ENCODE peak calls at places on chromosomes 11 and 22, in six cellular contexts. P is breast epithelium; B is dorsolateral prefrontal cortex; F is CD8-positive, alpha-beta T cell; G is AG10803; S is NB4. H is an unnamed sample.

GRCh38 chr11:83364500-83365059 is 78.4 kb upstream of the CCDC90B start:
- DNase-seq in P (no peak), B (no peak), F (no peak), G (no peak), S (no peak), H (no peak)

GRCh38 chr11:8839957-8840945 is 70.7 kb upstream of the AKIP1 start:
- DNase-seq in P (no peak), B (no peak), F (no peak), G (peak; percentile 13), S (no peak), H (no peak)

GRCh38 chr11:101860694-101861371 is 54.0 kb upstream of the CEP126 start:
- DNase-seq in P (no peak), B (no peak), F (peak; percentile 5), G (peak; percentile 79), S (peak; percentile 51), H (peak; percentile 64)

GRCh38 chr11:2885017-2885675 is 429 bp downstream of the CDKN1C start:
- DNase-seq in P (no peak), B (peak; percentile 73), F (no peak), G (peak; percentile 49), S (peak; percentile 63), H (no peak)

GRCh38 chr11:59550368-59550841 is 39.1 kb downstream of the OR4D9 start:
- DNase-seq in P (peak; percentile 75), B (peak; percentile 86), F (peak; percentile 74), G (peak; percentile 95), S (peak; percentile 98), H (peak; percentile 90)

GRCh38 chr11:34426766-34427170 is 12.0 kb upstream of the CAT start:
- DNase-seq in P (no peak), B (no peak), F (no peak), G (peak; percentile 99), S (no peak), H (no peak)

GRCh38 chr22:35921777-35922176 is 106.8 kb downstream of the RBFOX2 start:
- DNase-seq in P (no peak), B (no peak), F (peak; percentile 7), G (peak; percentile 90), S (peak; percentile 81), H (peak; percentile 30)

GRCh38 chr11:15093432-15093831 is 20.0 kb downstream of the CALCB start:
- DNase-seq in P (no peak), B (no peak), F (no peak), G (no peak), S (peak; percentile 30), H (no peak)

GRCh38 chr11:66637557-66638176 is 836 bp upstream of the RBM4 start:
- DNase-seq in P (no peak), B (no peak), F (no peak), G (no peak), S (peak; percentile 45), H (no peak)

GRCh38 chr11:130070829-130071205 is 1.1 kb downstream of the APLP2 start:
- DNase-seq in P (no peak), B (no peak), F (no peak), G (peak; percentile 40), S (peak; percentile 70), H (no peak)

GRCh38 chr11:1348748-1349073 is 39.3 kb upstream of the TOLLIP start:
- DNase-seq in P (no peak), B (no peak), F (no peak), G (no peak), S (no peak), H (no peak)

GRCh38 chr11:68213135-68213515 is at the start of gene KMT5B:
- DNase-seq in P (peak; percentile 58), B (no peak), F (peak; percentile 36), G (peak; percentile 69), S (no peak), H (no peak)

GRCh38 chr11:120858740-120859139 is 165.2 kb upstream of the TBCEL start:
- DNase-seq in P (no peak), B (no peak), F (no peak), G (peak; percentile 24), S (no peak), H (no peak)

GRCh38 chr11:128574576-128575011 is 12.8 kb downstream of the ETS1 start:
- DNase-seq in P (no peak), B (no peak), F (no peak), G (no peak), S (peak; percentile 44), H (no peak)

DNA sequence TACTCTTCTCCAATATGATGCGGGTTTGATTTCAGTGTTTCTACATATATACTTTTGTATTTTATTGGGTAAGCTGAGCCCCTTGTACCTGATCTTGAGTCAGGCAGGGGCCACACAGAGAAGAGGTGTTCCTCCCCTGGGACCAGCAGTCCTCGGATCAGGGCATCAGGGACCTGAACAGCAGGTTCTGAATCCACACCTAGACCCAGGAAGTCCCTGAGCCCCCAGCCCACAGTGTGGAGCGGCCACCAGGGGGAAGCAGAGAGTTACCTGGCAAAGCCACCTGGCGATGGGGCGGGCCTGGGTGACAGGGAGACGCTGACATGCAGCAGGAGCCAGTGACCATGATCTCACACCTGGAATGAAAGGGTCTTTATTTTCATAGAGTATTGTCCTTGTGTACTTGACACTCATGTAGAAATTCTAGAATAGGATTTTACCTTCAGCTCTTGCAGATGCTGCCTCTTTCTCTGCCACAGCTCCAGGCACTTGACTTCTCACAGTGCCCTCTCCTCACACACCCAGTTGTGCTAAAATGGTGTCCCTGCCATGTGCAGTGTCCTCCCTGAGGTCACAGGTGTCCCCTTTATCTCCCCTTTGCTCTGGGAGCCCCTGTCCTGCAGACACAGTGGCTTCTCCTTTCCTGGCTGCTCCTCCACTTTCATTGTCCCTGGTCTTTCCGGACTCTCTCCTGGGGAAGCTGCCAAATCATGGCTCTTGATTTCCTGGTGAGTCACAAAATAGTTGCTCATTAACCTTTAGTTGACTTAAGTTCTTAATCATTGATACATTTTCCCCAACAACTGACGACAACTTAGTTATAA is 48.5 kb downstream of the GGTLC2 start:
- DNase-seq in P (peak; percentile 63), B (no peak), F (peak; percentile 46), G (peak; percentile 35), S (peak; percentile 31), H (no peak)
- TF ChIP-seq CTCF in P (no peak), B (no peak), F (peak; percentile 75), G (peak; percentile 25), S (peak; percentile 72), H (no peak)

DNA sequence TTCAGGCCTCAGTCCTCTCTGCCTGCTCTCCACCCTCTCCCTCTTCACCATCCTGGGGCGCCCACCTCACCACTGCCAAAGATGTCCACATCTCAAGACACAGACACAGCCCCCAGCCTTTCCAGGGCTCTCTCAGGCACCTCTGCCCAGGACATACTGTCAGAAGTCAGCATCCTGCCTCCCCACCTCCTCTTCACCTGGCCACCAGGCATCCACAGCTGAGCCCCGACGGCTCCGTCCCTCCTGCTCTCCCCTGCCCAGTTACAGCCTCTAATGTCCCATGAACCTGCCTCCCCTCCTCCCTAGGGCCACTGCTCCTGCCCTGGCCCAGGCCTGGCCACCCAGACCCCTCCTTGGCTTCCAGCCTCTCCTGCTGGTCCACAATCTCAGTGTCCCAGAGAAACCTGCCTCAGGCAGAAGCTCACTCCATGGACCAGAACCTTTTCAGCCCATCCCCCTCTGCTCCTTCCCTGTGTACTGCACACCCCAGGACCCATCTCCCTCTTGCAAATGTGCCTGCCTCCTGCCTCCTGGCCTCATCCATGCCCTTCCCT is 3.2 kb downstream of the LTBP3 start:
- DNase-seq in P (no peak), B (no peak), F (no peak), G (no peak), S (no peak), H (no peak)
- H3K4me3 ChIP-seq in P (peak overlapping the region; percentile 75), B (no peak overlapping the region), F (peak overlapping the region; percentile 22), G (no peak overlapping the region), S (no peak overlapping the region), H (no peak overlapping the region)

DNA sequence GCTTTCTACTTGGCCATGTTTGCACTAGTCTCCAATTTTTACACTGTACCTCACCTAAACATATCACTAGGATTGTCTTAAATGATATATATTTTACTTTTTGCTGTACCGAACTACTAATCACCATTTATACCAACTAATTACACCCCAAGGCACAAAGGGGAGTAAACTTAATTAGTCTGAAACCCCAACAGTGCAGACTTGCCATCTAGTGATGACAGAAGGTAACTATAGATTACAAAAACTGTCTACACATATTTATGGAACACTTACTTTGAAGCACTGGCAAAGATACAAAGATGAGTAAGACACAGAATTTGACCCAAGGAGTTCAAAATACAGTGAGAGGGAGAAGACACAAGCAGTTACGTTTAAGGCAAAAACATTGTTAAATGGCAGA is 139.7 kb downstream of the CNTN5 start:
- DNase-seq in P (no peak), B (no peak), F (no peak), G (no peak), S (no peak), H (no peak)
- TF ChIP-seq CTCF in P (no peak), B (no peak), F (no peak), G (no peak), S (no peak), H (no peak)

GRCh38 chr11:10898763-10899541 is 41.1 kb upstream of the ZBED5 start:
- DNase-seq in P (no peak), B (no peak), F (no peak), G (no peak), S (no peak), H (no peak)
- H3K4me3 ChIP-seq in P (peak overlapping the region; percentile 24), B (no peak overlapping the region), F (no peak overlapping the region), G (peak overlapping the region; percentile 23), S (no peak overlapping the region), H (no peak overlapping the region)

GRCh38 chr11:94169516-94169915 is 40.9 kb downstream of the PANX1 start:
- DNase-seq in P (no peak), B (no peak), F (no peak), G (no peak), S (no peak), H (no peak)

GRCh38 chr11:94170953-94171352 is 42.3 kb downstream of the PANX1 start:
- DNase-seq in P (no peak), B (no peak), F (no peak), G (no peak), S (no peak), H (no peak)

GRCh38 chr11:94168882-94169281 is 40.2 kb downstream of the PANX1 start:
- DNase-seq in P (no peak), B (no peak), F (no peak), G (no peak), S (no peak), H (no peak)

GRCh38 chr11:94169930-94170329 is 41.3 kb downstream of the PANX1 start:
- DNase-seq in P (no peak), B (no peak), F (no peak), G (no peak), S (no peak), H (no peak)

DNA sequence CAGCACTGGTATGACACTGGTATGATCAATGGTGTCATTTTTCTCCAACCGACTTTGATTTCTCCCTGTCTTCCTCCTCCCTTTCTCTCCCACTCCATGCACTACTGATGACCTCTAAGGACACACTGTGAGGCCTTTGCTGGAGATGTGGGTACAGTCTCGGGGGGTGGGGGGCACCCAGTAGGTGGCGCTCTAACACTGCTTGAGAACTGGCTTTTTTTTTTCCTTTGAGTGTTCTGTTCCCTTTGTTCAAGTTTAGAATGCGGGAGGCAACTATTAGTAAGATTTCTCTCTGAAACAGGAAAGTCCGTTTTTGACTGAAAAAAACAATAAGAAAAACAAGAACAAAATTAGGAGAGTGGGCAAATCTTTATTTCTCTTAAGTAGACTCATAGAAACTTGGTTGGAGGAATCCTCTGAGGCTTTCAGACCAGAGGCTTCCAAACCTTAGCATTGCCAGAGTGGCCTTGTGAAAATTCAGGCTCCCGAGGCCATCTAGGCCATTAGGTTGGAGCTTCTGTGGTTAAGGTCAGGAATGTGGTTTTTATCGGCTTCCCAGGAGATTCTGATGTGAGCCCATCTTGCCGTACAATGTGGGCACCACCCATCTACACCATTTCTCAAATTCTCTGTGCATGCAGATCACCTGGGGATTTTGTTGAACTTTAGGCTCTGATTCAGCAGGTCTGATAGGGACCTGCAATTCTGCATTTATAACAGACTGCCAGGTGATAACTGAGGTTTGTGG is 43.2 kb downstream of the PANX1 start:
- DNase-seq in P (no peak), B (no peak), F (no peak), G (peak; percentile 55), S (peak; percentile 71), H (no peak)
- TF ChIP-seq CTCF in P (no peak), B (peak; percentile 62), F (peak; percentile 13), G (peak; percentile 93), S (peak; percentile 97), H (peak; percentile 31)

GRCh38 chr11:33258631-33259184 is 1.5 kb downstream of the HIPK3 start:
- DNase-seq in P (no peak), B (no peak), F (no peak), G (peak; percentile 63), S (no peak), H (no peak)
- H3K4me3 ChIP-seq in P (peak overlapping the region; percentile 75), B (peak overlapping the region; percentile 89), F (peak overlapping the region; percentile 98), G (peak overlapping the region; percentile 94), S (peak overlapping the region; percentile 99), H (peak overlapping the region; percentile 91)

H was measured in ascending aorta.